ENCODE peak calls at places on chromosomes 12 and 14, in four cellular contexts. I is iris pigment epithelial cell, F is Right ventricle myocardium inferior, W is endothelial cell. P is an unnamed sample.

GRCh38 chr14:87888136-87888999 is 104.6 kb downstream of the GALC start:
- DNase-seq in I (no peak), F (no peak), W (peak), P (peak)

GRCh38 chr14:24632761-24633160 is 1.2 kb downstream of the GZMB start:
- DNase-seq in I (no peak), F (no peak), W (no peak), P (no peak)

GRCh38 chr12:1811948-1812291 is 8.4 kb upstream of the LRTM2 start:
- DNase-seq in I (no peak), F (no peak), W (no peak), P (no peak)

GRCh38 chr12:80412343-80412953 is 31.6 kb upstream of the PTPRQ start:
- DNase-seq in I (peak), F (no peak), W (no peak), P (peak)

GRCh38 chr12:46786774-46787173 is 39.0 kb downstream of the SLC38A4 start:
- DNase-seq in I (peak), F (no peak), W (no peak), P (peak)

GRCh38 chr12:63151061-63151897 is at the start of gene AVPR1A:
- DNase-seq in I (peak), F (no peak), W (no peak), P (peak)

GRCh38 chr14:60183724-60184596 is 18.8 kb upstream of the DHRS7 start:
- DNase-seq in I (peak), F (no peak), W (no peak), P (peak)

GRCh38 chr12:114344264-114344663 is 61.7 kb downstream of the TBX5 start:
- DNase-seq in I (no peak), F (no peak), W (no peak), P (peak)

GRCh38 chr14:93105362-93105761 is 10.4 kb downstream of the ITPK1 start:
- DNase-seq in I (peak), F (peak), W (no peak), P (peak)